ENCODE peak calls at places on chromosomes 5 and 9, in four cellular contexts. F, K, V and U are unnamed samples.
A peak's percentile ranks its signal among the peaks of the same experiment; 100 is the strongest.

GRCh38 chr9:82342046-82342445 is 353.5 kb downstream of the SPATA31D1 start:
- DNase-seq in F (no peak), K (no peak), V (no peak), U (no peak)

GRCh38 chr5:83331842-83332241 is 139.7 kb upstream of the VCAN start:
- DNase-seq in F (no peak), K (no peak), V (no peak), U (no peak)

GRCh38 chr9:8437878-8438277 is 638.3 kb upstream of the DMAC1 start:
- DNase-seq in F (no peak), K (no peak), V (no peak), U (no peak)

GRCh38 chr9:133735415-133735775 is 2.8 kb downstream of the SARDH start:
- DNase-seq in F (no peak), K (no peak), V (peak; percentile 9), U (no peak)

GRCh38 chr9:134481762-134482161 is 155.5 kb downstream of the RXRA start:
- DNase-seq in F (no peak), K (no peak), V (no peak), U (no peak)

GRCh38 chr9:134708672-134709038 is 67.1 kb downstream of the COL5A1 start:
- DNase-seq in F (no peak), K (no peak), V (no peak), U (no peak)

GRCh38 chr9:107489687-107490605 is at the start of gene KLF4:
- DNase-seq in F (peak; percentile 96), K (peak; percentile 79), V (peak; percentile 96), U (peak; percentile 68)

GRCh38 chr5:1003296-1003937 is 5.2 kb upstream of the NKD2 start:
- DNase-seq in F (no peak), K (peak; percentile 54), V (peak; percentile 18), U (no peak)

GRCh38 chr9:131951905-131952304 is 127.8 kb downstream of the MED27 start:
- DNase-seq in F (peak; percentile 43), K (no peak), V (no peak), U (no peak)

GRCh38 chr5:23631283-23632045 is 124.1 kb downstream of the PRDM9 start:
- DNase-seq in F (peak; percentile 95), K (peak; percentile 6), V (no peak), U (no peak)

GRCh38 chr5:56919942-56920662 is 10.7 kb downstream of the SETD9 start:
- DNase-seq in F (no peak), K (no peak), V (no peak), U (no peak)

GRCh38 chr9:77649109-77649812 is 1.1 kb upstream of the GNA14 start:
- DNase-seq in F (peak; percentile 71), K (no peak), V (no peak), U (no peak)

GRCh38 chr5:142841511-142842255 is 71.5 kb downstream of the ARHGAP26 start:
- DNase-seq in F (peak; percentile 69), K (no peak), V (no peak), U (no peak)

GRCh38 chr9:132768932-132769894 is 98.9 kb downstream of the GTF3C4 start:
- DNase-seq in F (peak; percentile 64), K (peak; percentile 60), V (peak; percentile 60), U (peak; percentile 50)

GRCh38 chr5:135625061-135625460 is 46.3 kb upstream of the CXCL14 start:
- DNase-seq in F (no peak), K (no peak), V (no peak), U (no peak)

GRCh38 chr5:15785636-15786035 is 285.7 kb downstream of the FBXL7 start:
- DNase-seq in F (no peak), K (no peak), V (no peak), U (no peak)

DNA sequence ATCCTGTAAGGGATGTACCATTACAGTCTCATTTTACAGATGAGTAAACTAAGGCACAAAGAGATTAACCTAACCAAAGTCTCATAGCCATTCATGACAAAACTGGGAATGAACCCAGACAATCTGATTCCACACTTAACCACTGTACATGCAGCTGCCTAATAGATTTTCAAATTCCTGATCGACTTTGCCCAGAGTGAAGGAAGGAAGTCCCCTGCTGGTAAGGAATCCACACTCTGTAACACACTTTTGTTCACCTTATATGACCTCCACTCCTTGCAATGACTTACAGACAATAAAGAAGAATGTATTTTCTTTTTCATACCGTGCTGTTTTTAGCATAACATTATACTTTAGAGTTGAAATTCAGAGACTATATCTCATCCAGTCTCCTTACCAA is 31.3 kb upstream of the PLPP6 start:
- DNase-seq in F (no peak), K (no peak), V (no peak), U (no peak)
- TF ChIP-seq CTCF in F (no peak), K (no peak), V (no peak), U (no peak)

GRCh38 chr5:177093082-177093712 is 6.5 kb downstream of the FGFR4 start:
- DNase-seq in F (no peak), K (no peak), V (no peak), U (no peak)
- TF ChIP-seq CTCF in F (no peak), K (no peak), V (no peak), U (no peak)

GRCh38 chr5:50889790-50890189 is 223.4 kb downstream of the PARP8 start:
- DNase-seq in F (no peak), K (no peak), V (no peak), U (no peak)
- TF ChIP-seq CTCF in F (no peak), K (no peak), V (no peak), U (no peak)

GRCh38 chr5:43609752-43610151 is 6.8 kb downstream of the NNT start:
- DNase-seq in F (no peak), K (no peak), V (no peak), U (no peak)
- TF ChIP-seq CTCF in F (peak; percentile 24), K (no peak), V (no peak), U (no peak)

GRCh38 chr9:12718482-12719026 is 25.4 kb downstream of the TYRP1 start:
- DNase-seq in F (peak; percentile 61), K (no peak), V (no peak), U (no peak)

GRCh38 chr9:12719431-12719830 is 26.2 kb downstream of the TYRP1 start:
- DNase-seq in F (peak; percentile 69), K (no peak), V (no peak), U (no peak)

GRCh38 chr9:12715268-12715667 is 22.1 kb downstream of the TYRP1 start:
- DNase-seq in F (no peak), K (no peak), V (no peak), U (no peak)

GRCh38 chr9:12717907-12718306 is 24.7 kb downstream of the TYRP1 start:
- DNase-seq in F (no peak), K (no peak), V (no peak), U (no peak)

DNA sequence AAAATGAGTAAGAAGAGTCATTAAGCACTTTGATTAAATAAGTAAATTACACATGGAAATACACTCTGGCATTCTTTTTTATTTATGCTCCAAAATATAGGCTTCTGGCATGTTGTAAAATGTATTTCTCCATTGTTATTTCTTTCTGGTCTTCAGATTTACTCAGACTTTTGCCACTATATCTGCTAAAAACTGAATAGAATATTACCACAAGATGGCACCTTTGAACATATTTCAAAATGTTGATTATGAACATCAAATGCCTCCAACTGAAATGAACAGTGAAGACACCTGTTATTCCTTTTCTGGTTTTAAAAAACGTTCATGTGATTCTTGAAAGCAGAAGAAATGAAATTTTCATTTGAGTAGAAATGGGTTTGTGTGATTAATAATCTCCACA is 23.6 kb downstream of the TYRP1 start:
- DNase-seq in F (no peak), K (no peak), V (no peak), U (no peak)
- TF ChIP-seq CTCF in F (no peak), K (no peak), V (no peak), U (no peak)

GRCh38 chr5:102971693-102972293 is 148.1 kb downstream of the GIN1 start:
- DNase-seq in F (peak; percentile 51), K (no peak), V (no peak), U (no peak)

GRCh38 chr5:102975457-102976182 is 144.3 kb downstream of the GIN1 start:
- DNase-seq in F (peak; percentile 90), K (no peak), V (no peak), U (no peak)

GRCh38 chr5:102975040-102975439 is 144.9 kb downstream of the GIN1 start:
- DNase-seq in F (peak; percentile 49), K (no peak), V (no peak), U (no peak)

GRCh38 chr5:102974177-102974576 is 145.8 kb downstream of the GIN1 start:
- DNase-seq in F (no peak), K (no peak), V (no peak), U (no peak)
- TF ChIP-seq CTCF in F (no peak), K (no peak), V (no peak), U (no peak)

GRCh38 chr9:130319944-130320696 is 54.6 kb downstream of the HMCN2 start:
- DNase-seq in F (no peak), K (no peak), V (no peak), U (no peak)

GRCh38 chr9:130319300-130319699 is 53.7 kb downstream of the HMCN2 start:
- DNase-seq in F (no peak), K (no peak), V (no peak), U (no peak)

GRCh38 chr9:130321539-130321938 is 56.0 kb downstream of the HMCN2 start:
- DNase-seq in F (no peak), K (no peak), V (no peak), U (no peak)

GRCh38 chr9:130321082-130321481 is 55.5 kb downstream of the HMCN2 start:
- DNase-seq in F (no peak), K (no peak), V (no peak), U (no peak)

GRCh38 chr9:130320697-130321080 is 55.1 kb downstream of the HMCN2 start:
- DNase-seq in F (no peak), K (peak; percentile 43), V (peak; percentile 36), U (no peak)
- TF ChIP-seq CTCF in F (no peak), K (no peak), V (no peak), U (no peak)